ENCODE peak calls at places on chromosome 15, in ten cellular contexts. N is neuronal stem cell; F is naive thymus-derived CD4-positive, alpha-beta T cell; X is CD8-positive, alpha-beta T cell; B is psoas muscle; U is cardiac muscle cell; K is fibroblast of lung; Y is K562; D is ovary; T is upper lobe of right lung. Z is an unnamed sample.

GRCh38 chr15:42080585-42081462 is 13.5 kb downstream of the PLA2G4D start:
- DNase-seq in N (no peak), F (no peak), X (no peak), B (no peak), U (peak; percentile 30), K (peak; percentile 5), Y (no peak), D (no peak), T (no peak), Z (no peak)

GRCh38 chr15:45834622-45835021 is 199.8 kb downstream of the SQOR start:
- DNase-seq in N (no peak), F (no peak), X (no peak), B (no peak), U (no peak), K (no peak), Y (no peak), D (no peak), T (no peak), Z (no peak)

GRCh38 chr15:77032052-77032646 is 37.2 kb downstream of the PSTPIP1 start:
- DNase-seq in N (no peak), F (no peak), X (peak; percentile 8), B (peak; percentile 49), U (no peak), K (no peak), Y (no peak), D (no peak), T (peak; percentile 63), Z (no peak)

GRCh38 chr15:24957691-24958090 is 2.9 kb downstream of the SNRPN start:
- DNase-seq in N (no peak), F (no peak), X (no peak), B (no peak), U (no peak), K (no peak), Y (no peak), D (no peak), T (no peak), Z (no peak)

GRCh38 chr15:78811825-78812183 is 540 bp upstream of the ADAMTS7 start:
- DNase-seq in N (no peak), F (no peak), X (no peak), B (peak; percentile 60), U (peak; percentile 40), K (no peak), Y (no peak), D (peak; percentile 45), T (no peak), Z (no peak)

GRCh38 chr15:50740955-50741354 is 24.6 kb downstream of the SPPL2A start:
- DNase-seq in N (no peak), F (no peak), X (no peak), B (no peak), U (no peak), K (no peak), Y (no peak), D (no peak), T (no peak), Z (no peak)

GRCh38 chr15:75565062-75565970 is 13.8 kb downstream of the PTPN9 start:
- DNase-seq in N (no peak), F (no peak), X (no peak), B (no peak), U (no peak), K (no peak), Y (peak; percentile 31), D (no peak), T (no peak), Z (no peak)

GRCh38 chr15:80473574-80474223 is 69.5 kb downstream of the ARNT2 start:
- DNase-seq in N (no peak), F (no peak), X (no peak), B (no peak), U (no peak), K (no peak), Y (no peak), D (no peak), T (no peak), Z (no peak)

GRCh38 chr15:33860749-33861148 is 107.5 kb upstream of the CHRM5 start:
- DNase-seq in N (no peak), F (no peak), X (no peak), B (no peak), U (peak; percentile 33), K (peak; percentile 24), Y (no peak), D (no peak), T (no peak), Z (no peak)

GRCh38 chr15:77346637-77347036 is 73.3 kb downstream of the PEAK1 start:
- DNase-seq in N (no peak), F (no peak), X (no peak), B (no peak), U (no peak), K (no peak), Y (no peak), D (no peak), T (no peak), Z (no peak)

GRCh38 chr15:92625297-92625980 is 30.1 kb downstream of the FAM174B start:
- DNase-seq in N (no peak), F (no peak), X (no peak), B (no peak), U (peak; percentile 78), K (peak; percentile 76), Y (no peak), D (no peak), T (no peak), Z (no peak)

GRCh38 chr15:90705212-90705611 is 11.9 kb upstream of the BLM start:
- DNase-seq in N (no peak), F (no peak), X (no peak), B (no peak), U (no peak), K (no peak), Y (no peak), D (no peak), T (no peak), Z (no peak)

GRCh38 chr15:61997786-61998185 is 62.5 kb downstream of the VPS13C start:
- DNase-seq in N (no peak), F (no peak), X (no peak), B (no peak), U (peak; percentile 72), K (no peak), Y (no peak), D (no peak), T (no peak), Z (no peak)

GRCh38 chr15:31227954-31228542 is 98.6 kb upstream of the KLF13 start:
- DNase-seq in N (no peak), F (no peak), X (no peak), B (no peak), U (no peak), K (no peak), Y (no peak), D (no peak), T (no peak), Z (no peak)

GRCh38 chr15:26630857-26631256 is 142.0 kb downstream of the GABRB3 start:
- DNase-seq in N (no peak), F (no peak), X (no peak), B (no peak), U (no peak), K (no peak), Y (no peak), D (no peak), T (no peak), Z (no peak)

GRCh38 chr15:70196314-70197291 is 98.9 kb upstream of the TLE3 start:
- DNase-seq in N (peak; percentile 82), F (no peak), X (peak; percentile 42), B (peak; percentile 94), U (peak; percentile 97), K (peak; percentile 75), Y (no peak), D (peak; percentile 50), T (peak; percentile 71), Z (peak; percentile 73)
- H3K4me1 ChIP-seq in N (peaks cover 32% of the 10 kb centered on the region), F (no peaks in the 10 kb centered on the region), X (no peaks in the 10 kb centered on the region), B (peaks cover 41% of the 10 kb centered on the region), U (no peaks in the 10 kb centered on the region), K (peaks cover 10% of the 10 kb centered on the region), Y (peaks cover 6% of the 10 kb centered on the region), D (peaks cover 15% of the 10 kb centered on the region), T (peaks cover 19% of the 10 kb centered on the region), Z (peaks cover 17% of the 10 kb centered on the region)

DNA sequence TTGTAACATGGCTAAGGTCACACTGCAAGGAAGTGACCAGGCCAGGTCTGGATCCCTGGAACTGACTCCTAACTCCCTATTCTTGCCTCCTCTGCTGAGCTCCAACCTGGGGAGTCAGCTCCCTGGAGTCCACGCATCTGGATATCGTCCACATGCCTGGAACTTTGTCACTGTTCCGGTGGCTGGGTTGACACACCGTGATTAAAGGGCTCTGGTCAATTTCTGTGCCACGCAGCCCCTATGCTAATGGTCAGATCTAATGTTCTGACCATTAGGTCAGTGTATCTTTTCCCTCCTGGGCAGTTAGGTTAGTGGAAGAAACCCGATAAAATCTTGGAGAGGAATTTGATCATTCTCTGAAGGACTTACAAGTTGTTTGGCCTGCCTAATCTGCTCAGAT is 1.6 kb upstream of the TPM1 start:
- DNase-seq in N (no peak), F (no peak), X (no peak), B (peak; percentile 65), U (no peak), K (no peak), Y (no peak), D (no peak), T (no peak), Z (no peak)
- H3K4me3 ChIP-seq in N (no peak overlapping the region), F (no peak overlapping the region), X (no peak overlapping the region), B (peak overlapping the region; percentile 75), U (peak overlapping the region; percentile 96), K (no peak overlapping the region), Y (no peak overlapping the region), D (no peak overlapping the region), T (no peak overlapping the region), Z (no peak overlapping the region)

GRCh38 chr15:60421544-60421943 is 23.8 kb upstream of the ANXA2 start:
- DNase-seq in N (no peak), F (no peak), X (no peak), B (no peak), U (peak; percentile 85), K (peak; percentile 91), Y (no peak), D (no peak), T (no peak), Z (no peak)
- H3K27me3 ChIP-seq in N (no peaks in the 10 kb centered on the region), F (no peaks in the 10 kb centered on the region), X (no peaks in the 10 kb centered on the region), B (no peaks in the 10 kb centered on the region), U (no peaks in the 10 kb centered on the region), K (no peaks in the 10 kb centered on the region), Y (no peaks in the 10 kb centered on the region), D (no peaks in the 10 kb centered on the region), T (no peaks in the 10 kb centered on the region), Z (no peaks in the 10 kb centered on the region)

GRCh38 chr15:74206801-74207281 is 4.3 kb upstream of the STRA6 start:
- DNase-seq in N (no peak), F (no peak), X (no peak), B (no peak), U (peak; percentile 51), K (no peak), Y (no peak), D (no peak), T (no peak), Z (no peak)

GRCh38 chr15:74208496-74208895 is 5.9 kb upstream of the STRA6 start:
- DNase-seq in N (no peak), F (no peak), X (no peak), B (no peak), U (no peak), K (no peak), Y (no peak), D (no peak), T (no peak), Z (no peak)

GRCh38 chr15:74208901-74209559 is 6.4 kb upstream of the STRA6 start:
- DNase-seq in N (no peak), F (no peak), X (no peak), B (no peak), U (peak; percentile 58), K (no peak), Y (peak; percentile 61), D (no peak), T (no peak), Z (no peak)

GRCh38 chr15:74209560-74209958 is 7.0 kb upstream of the STRA6 start:
- DNase-seq in N (no peak), F (no peak), X (no peak), B (no peak), U (no peak), K (no peak), Y (no peak), D (no peak), T (no peak), Z (no peak)

GRCh38 chr15:74207652-74208440 is 5.3 kb upstream of the STRA6 start:
- DNase-seq in N (no peak), F (no peak), X (no peak), B (no peak), U (no peak), K (no peak), Y (no peak), D (no peak), T (no peak), Z (no peak)
- H3K4me1 ChIP-seq in N (peaks cover 54% of the 10 kb centered on the region), F (no peaks in the 10 kb centered on the region), X (no peaks in the 10 kb centered on the region), B (no peaks in the 10 kb centered on the region), U (peaks cover 36% of the 10 kb centered on the region), K (no peaks in the 10 kb centered on the region), Y (peaks cover 4% of the 10 kb centered on the region), D (peaks cover 3% of the 10 kb centered on the region), T (no peaks in the 10 kb centered on the region), Z (peaks cover 33% of the 10 kb centered on the region)